ENCODE peak calls at places on chromosomes 13 and 19, in four cellular contexts. I is H1, G is HepG2, S is GM12878. T is an unnamed sample.

GRCh38 chr19:57465680-57466381 is 8.9 kb upstream of the VN1R1 start:
- DNase-seq in G (peak), S (peak), I (no peak), T (peak)

GRCh38 chr13:73000027-73000674 is 58.7 kb upstream of the KLF5 start:
- DNase-seq in G (no peak), I (no peak), S (peak), T (no peak)

GRCh38 chr19:3210347-3211017 is 14.0 kb upstream of the CELF5 start:
- DNase-seq in S (no peak), G (peak), I (peak), T (peak)

GRCh38 chr19:48784527-48784926 is 26.3 kb downstream of the BCAT2 start:
- DNase-seq in S (no peak), G (no peak), I (no peak), T (no peak)

GRCh38 chr13:36998624-36999041 is 507 bp downstream of the ALG5 start:
- DNase-seq in G (no peak), S (no peak), I (no peak), T (peak)

GRCh38 chr19:57812201-57812600 is 2.5 kb downstream of the ZNF552 start:
- DNase-seq in S (peak), G (no peak), I (no peak), T (no peak)

GRCh38 chr13:60019119-60019993 is 144.4 kb downstream of the DIAPH3 start:
- DNase-seq in G (peak), I (no peak), S (peak), T (no peak)

GRCh38 chr19:33734913-33735312 is 61.8 kb upstream of the KCTD15 start:
- DNase-seq in S (no peak), G (no peak), I (no peak), T (no peak)

GRCh38 chr19:49157445-49158224 is at the start of gene TRPM4:
- DNase-seq in I (peak), S (no peak), G (peak), T (peak)

GRCh38 chr13:33480561-33480960 is 195.0 kb upstream of the STARD13 start:
- DNase-seq in I (no peak), S (no peak), G (no peak), T (no peak)

GRCh38 chr19:56217039-56217949 is 15.2 kb downstream of the ZSCAN5C start:
- DNase-seq in S (no peak), I (peak), G (no peak), T (no peak)

GRCh38 chr13:111944171-111944583 is 122.8 kb upstream of the SOX1 start:
- DNase-seq in I (no peak), G (no peak), S (no peak), T (no peak)

GRCh38 chr19:43362745-43363144 is 9.3 kb downstream of the CD177 start:
- DNase-seq in S (no peak), I (no peak), G (no peak), T (no peak)

GRCh38 chr19:43367822-43368221 is 14.3 kb downstream of the CD177 start:
- DNase-seq in G (no peak), S (no peak), I (no peak), T (no peak)

DNA sequence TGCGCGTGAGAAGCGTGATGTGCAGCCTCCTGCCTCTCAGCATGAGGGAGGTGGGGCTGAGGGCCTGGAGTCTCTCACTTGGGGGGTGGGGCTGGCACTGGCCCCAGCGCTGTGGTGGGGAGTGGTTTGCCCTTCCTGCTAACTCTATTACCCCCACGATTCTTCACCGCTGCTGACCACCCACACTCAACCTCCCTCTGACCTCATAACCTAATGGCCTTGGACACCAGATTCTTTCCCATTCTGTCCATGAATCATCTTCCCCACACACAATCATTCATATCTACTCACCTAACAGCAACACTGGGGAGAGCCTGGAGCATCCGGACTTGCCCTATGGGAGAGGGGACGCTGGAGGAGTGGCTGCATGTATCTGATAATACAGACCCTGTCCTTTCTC is 8.7 kb downstream of the CD177 start:
- DNase-seq in I (no peak), G (no peak), S (no peak), T (no peak)
- TF ChIP-seq SUZ12 in I (no peak), G (no peak), S (no peak), T (no peak)

GRCh38 chr13:79486433-79487188 is 5.7 kb downstream of the NDFIP2 start:
- DNase-seq in I (no peak), G (no peak), S (no peak), T (no peak)

GRCh38 chr13:79483302-79483701 is 2.3 kb downstream of the NDFIP2 start:
- DNase-seq in S (no peak), I (no peak), G (no peak), T (no peak)

GRCh38 chr13:79482271-79482970 is 1.5 kb downstream of the NDFIP2 start:
- DNase-seq in I (no peak), S (no peak), G (no peak), T (no peak)

GRCh38 chr13:79485451-79485850 is 4.5 kb downstream of the NDFIP2 start:
- DNase-seq in S (no peak), I (no peak), G (no peak), T (no peak)

GRCh38 chr13:79485014-79485441 is 4.1 kb downstream of the NDFIP2 start:
- DNase-seq in I (no peak), S (no peak), G (peak), T (no peak)
- TF ChIP-seq SP1 in I (no peak), S (no peak), G (no peak), T (no peak)

DNA sequence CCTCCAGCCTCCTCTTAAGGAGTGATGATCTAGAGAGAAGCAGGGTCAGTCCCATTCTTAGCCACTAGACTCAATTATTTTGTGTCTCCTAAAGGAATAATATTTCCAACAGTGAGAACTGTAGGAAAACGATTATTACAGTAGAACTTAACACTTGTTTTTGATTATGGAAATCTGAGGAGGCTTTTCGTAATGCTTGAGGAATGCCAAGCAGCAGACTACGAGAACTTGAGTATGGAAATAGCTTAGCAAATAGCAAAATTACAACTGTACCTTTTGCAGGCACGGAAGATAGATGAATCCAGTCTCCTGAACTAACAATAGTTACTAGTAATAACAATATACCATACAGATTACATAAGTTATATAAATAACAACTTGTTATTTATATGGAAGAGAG is 12.2 kb downstream of the BRD4 start:
- DNase-seq in G (no peak), S (no peak), I (no peak), T (no peak)
- TF ChIP-seq SUZ12 in G (no peak), S (no peak), I (no peak), T (no peak)

GRCh38 chr13:46749951-46750350 is 47.0 kb downstream of the ESD start:
- DNase-seq in G (no peak), I (no peak), S (no peak), T (no peak)

GRCh38 chr13:46748300-46748699 is 48.7 kb downstream of the ESD start:
- DNase-seq in G (no peak), I (no peak), S (no peak), T (no peak)

GRCh38 chr13:46743191-46743590 is 53.8 kb downstream of the ESD start:
- DNase-seq in I (no peak), G (no peak), S (no peak), T (no peak)

GRCh38 chr13:46745062-46745461 is 51.9 kb downstream of the ESD start:
- DNase-seq in G (no peak), S (no peak), I (no peak), T (no peak)

DNA sequence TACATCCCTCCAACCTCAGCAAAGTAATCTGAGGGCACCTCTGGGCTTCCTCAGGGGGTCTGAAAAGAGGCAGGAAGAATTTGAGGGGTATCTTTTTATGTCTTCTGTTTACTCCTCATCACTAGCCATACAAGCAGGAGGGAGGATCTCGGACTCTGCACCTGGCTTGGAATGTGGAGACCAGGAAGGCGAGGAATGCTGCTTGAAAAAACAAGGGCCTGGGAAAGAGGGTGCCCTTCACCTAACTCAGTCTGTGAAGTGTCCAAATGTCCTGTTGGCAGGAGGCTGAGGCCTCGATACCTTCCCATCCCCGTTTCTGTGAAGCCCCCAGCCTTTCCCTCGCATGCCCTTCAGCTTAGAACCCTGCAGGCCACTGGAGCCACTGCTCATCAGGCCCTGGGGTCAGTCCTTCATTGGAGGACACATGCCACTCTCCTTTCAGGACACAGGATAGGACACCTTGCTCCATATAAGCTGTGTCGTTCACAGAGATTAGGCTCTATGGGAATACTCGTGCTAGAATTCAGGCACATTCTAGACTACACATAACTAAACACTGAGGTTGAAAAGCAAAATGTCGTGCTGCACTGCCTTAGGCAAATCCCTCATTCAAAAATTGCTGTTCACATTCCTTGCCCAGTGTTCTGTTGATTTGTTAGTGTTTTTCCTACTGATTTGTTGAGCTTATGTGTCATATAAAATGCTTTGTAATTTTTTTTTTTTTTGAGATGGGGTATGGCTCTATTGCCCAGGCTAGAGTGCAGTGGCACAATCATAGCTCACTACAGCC is 49.7 kb downstream of the ESD start:
- DNase-seq in G (peak), I (no peak), S (no peak), T (no peak)
- TF ChIP-seq SP1 in G (no peak), I (no peak), S (no peak), T (no peak)

GRCh38 chr13:77779461-77780272 is 82.2 kb downstream of the SLAIN1 start:
- DNase-seq in G (peak), I (no peak), S (peak), T (peak)
- TF ChIP-seq SUZ12 in G (no peak), I (no peak), S (no peak), T (no peak)

GRCh38 chr13:48162182-48162581 is 67.3 kb upstream of the MED4 start:
- DNase-seq in I (no peak), G (no peak), S (no peak), T (no peak)

GRCh38 chr13:48159436-48160225 is 64.7 kb upstream of the MED4 start:
- DNase-seq in G (no peak), S (no peak), I (peak), T (no peak)

GRCh38 chr13:48158915-48159314 is 64.0 kb upstream of the MED4 start:
- DNase-seq in S (no peak), G (no peak), I (no peak), T (no peak)

GRCh38 chr13:48161530-48162179 is 66.8 kb upstream of the MED4 start:
- DNase-seq in I (no peak), G (no peak), S (no peak), T (no peak)

GRCh38 chr13:48160879-48161278 is 66.0 kb upstream of the MED4 start:
- DNase-seq in I (no peak), S (no peak), G (no peak), T (no peak)
- TF ChIP-seq SP1 in I (no peak), S (no peak), G (no peak), T (no peak)

GRCh38 chr13:65468628-65469027 is 1761.5 kb downstream of the PCDH9 start:
- DNase-seq in S (no peak), G (no peak), I (no peak), T (no peak)
- TF ChIP-seq SUZ12 in S (no peak), G (no peak), I (no peak), T (no peak)

GRCh38 chr19:6476155-6476895 is 5.3 kb downstream of the DENND1C start:
- DNase-seq in G (peak), I (peak), S (no peak), T (peak)
- TF ChIP-seq SP1 in G (peak), I (peak), S (peak), T (peak)

T was measured in HEK293T.